ENCODE peak calls at places on chromosomes 7 and 10, in ten cellular contexts. Z is NAMALWA; S is glutamatergic neuron; P is CD4-positive, CD25-positive, alpha-beta regulatory T cell; C is suprapubic skin; B is T-helper 2 cell; T is breast epithelium; H is stimulated activated CD4-positive, alpha-beta T cell treated with anti-CD3 and anti-CD28 coated beads, TNF-alpha, amount 100 ng/mL, for 24 hours; O is ovary; D is activated naive CD8-positive, alpha-beta T cell treated with anti-CD3 and anti-CD28 coated beads for 36 hours. R is an unnamed sample.

GRCh38 chr10:7318836-7319235 is 92.0 kb downstream of the SFMBT2 start:
- DNase-seq in T (no peak), B (no peak), S (no peak), H (no peak), P (no peak), Z (peak), O (no peak), C (no peak), D (no peak), R (no peak)

GRCh38 chr7:105198223-105198622 is 184.2 kb downstream of the KMT2E start:
- DNase-seq in D (no peak), Z (no peak), H (no peak), P (no peak), C (no peak), T (no peak), S (no peak), O (no peak), B (no peak), R (no peak)

GRCh38 chr10:59303018-59303417 is 59.3 kb downstream of the FAM13C start:
- DNase-seq in B (no peak), O (no peak), H (no peak), S (no peak), P (no peak), C (no peak), D (no peak), Z (no peak), T (no peak), R (no peak)

GRCh38 chr7:13336227-13336626 is 648.8 kb downstream of the ARL4A start:
- DNase-seq in C (no peak), H (no peak), S (no peak), P (no peak), Z (no peak), B (no peak), O (no peak), D (no peak), T (no peak), R (no peak)

GRCh38 chr7:98872328-98872924 is 2.6 kb upstream of the TMEM130 start:
- DNase-seq in C (peak), O (no peak), Z (peak), H (no peak), B (no peak), T (no peak), S (no peak), P (peak), D (no peak), R (peak)

GRCh38 chr10:35356725-35357092 is 20.4 kb downstream of the CCNY start:
- DNase-seq in S (no peak), H (peak), P (no peak), Z (no peak), D (no peak), B (no peak), T (no peak), O (no peak), C (no peak), R (no peak)

GRCh38 chr10:110336111-110336721 is 31.5 kb upstream of the SMNDC1 start:
- DNase-seq in C (no peak), Z (no peak), H (no peak), S (peak), P (no peak), D (no peak), O (peak), B (no peak), T (no peak), R (no peak)

GRCh38 chr10:28902215-28902614 is 224.9 kb downstream of the BAMBI start:
- DNase-seq in C (no peak), T (no peak), P (no peak), Z (no peak), D (no peak), H (no peak), S (no peak), O (no peak), B (no peak), R (no peak)

GRCh38 chr10:7855205-7855604 is 36.9 kb downstream of the TAF3 start:
- DNase-seq in S (no peak), O (no peak), H (no peak), D (no peak), Z (no peak), P (no peak), T (no peak), B (no peak), C (no peak), R (no peak)

GRCh38 chr7:5690931-5691461 is 90.5 kb downstream of the RNF216 start:
- DNase-seq in T (no peak), B (no peak), D (no peak), S (no peak), C (no peak), Z (no peak), O (no peak), H (no peak), P (no peak), R (no peak)

GRCh38 chr10:117246997-117247667 is 6.2 kb downstream of the SLC18A2 start:
- DNase-seq in Z (no peak), S (no peak), T (no peak), D (no peak), H (no peak), C (no peak), B (no peak), O (no peak), P (no peak), R (no peak)

GRCh38 chr7:47154781-47155180 is 427.1 kb downstream of the TNS3 start:
- DNase-seq in Z (no peak), C (no peak), S (no peak), D (no peak), P (no peak), B (no peak), T (no peak), H (no peak), O (no peak), R (no peak)

GRCh38 chr7:28096713-28097112 is 83.9 kb downstream of the JAZF1 start:
- DNase-seq in P (peak), S (peak), Z (peak), B (peak), O (peak), C (no peak), T (no peak), D (peak), H (peak), R (peak)